ENCODE peak calls at places on chromosomes 6 and 20, in nine cellular contexts. X, O, K, Y, C, Z, S, E and U are unnamed samples.

GRCh38 chr6:125835221-125835744 is 44.5 kb downstream of the NCOA7 start:
- DNase-seq in X (no peak), O (peak; percentile 75), K (peak; percentile 96), Y (no peak), C (no peak), Z (no peak), S (no peak), E (no peak), U (no peak)

GRCh38 chr6:23316131-23316530 is 746.8 kb downstream of the HDGFL1 start:
- DNase-seq in X (no peak), O (peak; percentile 35), K (peak; percentile 28), Y (no peak), C (no peak), Z (no peak), S (no peak), E (no peak), U (no peak)

GRCh38 chr6:143698329-143698728 is 20.6 kb downstream of the PHACTR2 start:
- DNase-seq in X (no peak), O (no peak), K (no peak), Y (no peak), C (no peak), Z (no peak), S (no peak), E (no peak), U (no peak)

GRCh38 chr6:86782328-86782727 is 155.0 kb upstream of the HTR1E start:
- DNase-seq in X (no peak), O (no peak), K (no peak), Y (no peak), C (no peak), Z (no peak), S (no peak), E (no peak), U (no peak)

GRCh38 chr6:157092736-157093135 is 230.6 kb downstream of the TMEM242 start:
- DNase-seq in X (no peak), O (no peak), K (peak; percentile 57), Y (no peak), C (no peak), Z (no peak), S (no peak), E (no peak), U (no peak)

GRCh38 chr6:138087549-138087948 is 19.7 kb downstream of the PERP start:
- DNase-seq in X (no peak), O (no peak), K (no peak), Y (no peak), C (no peak), Z (no peak), S (no peak), E (no peak), U (no peak)

GRCh38 chr6:113414511-113414910 is 442.6 kb upstream of the MARCKS start:
- DNase-seq in X (no peak), O (peak; percentile 81), K (peak; percentile 80), Y (no peak), C (peak; percentile 36), Z (peak; percentile 20), S (no peak), E (no peak), U (no peak)

GRCh38 chr6:80209434-80209833 is 103.0 kb downstream of the BCKDHB start:
- DNase-seq in X (no peak), O (no peak), K (no peak), Y (no peak), C (no peak), Z (no peak), S (no peak), E (no peak), U (no peak)

GRCh38 chr6:101392561-101393230 is 812 bp upstream of the GRIK2 start:
- DNase-seq in X (no peak), O (no peak), K (no peak), Y (no peak), C (no peak), Z (no peak), S (no peak), E (no peak), U (no peak)

GRCh38 chr6:101391772-101392560 is 1.5 kb upstream of the GRIK2 start:
- DNase-seq in X (no peak), O (no peak), K (no peak), Y (no peak), C (no peak), Z (no peak), S (peak; percentile 89), E (no peak), U (no peak)

GRCh38 chr6:101380861-101381630 is 12.5 kb upstream of the GRIK2 start:
- DNase-seq in X (no peak), O (no peak), K (no peak), Y (no peak), C (no peak), Z (no peak), S (no peak), E (no peak), U (no peak)

GRCh38 chr6:101386982-101387381 is 6.5 kb upstream of the GRIK2 start:
- DNase-seq in X (no peak), O (no peak), K (no peak), Y (no peak), C (no peak), Z (no peak), S (no peak), E (no peak), U (no peak)
- TF ChIP-seq CTCF in X (no peak), O (peak; percentile 42), K (peak; percentile 16), Y (peak; percentile 62), C (peak; percentile 49), Z (no peak), S (no peak), E (no peak), U (no peak)

GRCh38 chr20:59205044-59205443 is 41.4 kb downstream of the ZNF831 start:
- DNase-seq in X (no peak), O (no peak), K (no peak), Y (no peak), C (no peak), Z (no peak), S (no peak), E (no peak), U (no peak)

GRCh38 chr20:59204201-59204894 is 40.7 kb downstream of the ZNF831 start:
- DNase-seq in X (no peak), O (no peak), K (no peak), Y (no peak), C (no peak), Z (no peak), S (no peak), E (no peak), U (no peak)

GRCh38 chr20:59207235-59207634 is 43.6 kb downstream of the ZNF831 start:
- DNase-seq in X (no peak), O (no peak), K (no peak), Y (no peak), C (no peak), Z (no peak), S (no peak), E (no peak), U (no peak)

GRCh38 chr20:59210186-59210585 is 46.6 kb downstream of the ZNF831 start:
- DNase-seq in X (no peak), O (no peak), K (no peak), Y (no peak), C (no peak), Z (no peak), S (no peak), E (no peak), U (no peak)

DNA sequence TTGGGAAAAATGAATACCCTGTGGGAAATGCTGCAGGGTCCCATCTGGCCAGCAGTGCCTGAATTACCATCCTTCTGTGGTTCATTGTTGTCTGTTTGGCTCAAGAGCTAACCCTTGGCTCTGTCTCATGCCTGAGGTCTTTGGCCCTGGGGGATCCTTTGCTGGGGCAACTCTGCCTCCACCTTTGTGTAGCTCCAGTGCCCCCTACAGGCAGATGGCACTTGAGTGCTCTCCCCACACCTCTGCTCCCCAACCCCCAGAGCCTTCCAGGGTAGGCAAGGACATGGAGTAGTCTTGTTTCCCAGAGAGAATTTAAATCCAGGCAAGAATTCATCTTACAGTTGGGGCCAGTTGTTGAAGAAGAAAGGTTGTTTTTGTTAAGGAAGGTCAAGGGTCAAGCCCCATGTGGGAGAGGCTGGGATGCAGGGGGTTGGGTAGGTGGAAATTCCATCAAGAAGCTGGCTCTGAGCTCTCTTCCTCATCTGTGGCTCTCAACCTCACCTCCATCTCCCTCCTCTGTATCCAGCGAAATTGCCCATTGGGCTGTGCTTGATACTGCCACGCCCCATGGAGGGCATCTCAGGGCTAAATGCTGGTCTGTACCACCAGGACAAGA is 44.2 kb downstream of the ZNF831 start:
- DNase-seq in X (peak; percentile 88), O (no peak), K (peak; percentile 4), Y (no peak), C (no peak), Z (no peak), S (no peak), E (peak; percentile 61), U (no peak)
- TF ChIP-seq CTCF in X (peak; percentile 71), O (peak; percentile 36), K (peak; percentile 12), Y (peak; percentile 49), C (peak; percentile 29), Z (no peak), S (peak; percentile 24), E (peak; percentile 73), U (no peak)

DNA sequence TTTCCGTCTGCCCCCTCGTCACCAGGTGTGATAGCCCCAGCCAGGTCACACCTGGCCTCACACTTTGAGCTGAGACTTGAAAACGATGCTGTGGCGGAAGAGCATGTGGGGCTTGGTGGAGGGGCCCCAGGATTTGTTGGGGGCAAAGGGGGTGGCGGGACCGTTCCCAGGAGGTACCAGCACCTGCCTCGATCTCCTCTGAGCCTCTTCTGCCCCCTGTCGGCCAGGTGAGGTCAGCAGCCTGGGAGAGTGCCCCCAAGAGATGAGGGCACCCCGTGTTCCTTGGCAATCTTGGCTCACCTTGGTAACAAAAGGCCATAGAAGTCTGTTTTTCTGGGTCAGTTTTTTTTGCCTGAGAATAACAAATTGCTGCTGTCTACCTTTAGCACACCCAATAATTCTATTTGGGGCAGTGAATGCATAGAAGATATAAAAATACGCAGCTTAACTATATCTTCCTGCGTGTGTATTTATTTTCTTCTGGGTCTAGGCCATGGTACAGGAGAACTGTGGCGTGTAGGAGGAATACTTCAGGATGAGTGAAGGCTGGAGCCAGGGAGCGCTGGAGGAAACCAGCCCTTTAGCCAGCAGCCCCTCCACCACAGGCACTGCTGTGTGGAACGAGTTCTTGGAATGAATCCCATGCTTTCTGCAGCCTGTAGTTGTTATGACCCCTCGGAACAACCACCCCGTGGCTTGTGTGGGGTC is 25.2 kb downstream of the SPATA2 start:
- DNase-seq in X (no peak), O (no peak), K (no peak), Y (no peak), C (no peak), Z (no peak), S (no peak), E (no peak), U (peak; percentile 9)
- TF ChIP-seq CTCF in X (no peak), O (no peak), K (no peak), Y (peak; percentile 37), C (no peak), Z (no peak), S (no peak), E (peak; percentile 15), U (no peak)

DNA sequence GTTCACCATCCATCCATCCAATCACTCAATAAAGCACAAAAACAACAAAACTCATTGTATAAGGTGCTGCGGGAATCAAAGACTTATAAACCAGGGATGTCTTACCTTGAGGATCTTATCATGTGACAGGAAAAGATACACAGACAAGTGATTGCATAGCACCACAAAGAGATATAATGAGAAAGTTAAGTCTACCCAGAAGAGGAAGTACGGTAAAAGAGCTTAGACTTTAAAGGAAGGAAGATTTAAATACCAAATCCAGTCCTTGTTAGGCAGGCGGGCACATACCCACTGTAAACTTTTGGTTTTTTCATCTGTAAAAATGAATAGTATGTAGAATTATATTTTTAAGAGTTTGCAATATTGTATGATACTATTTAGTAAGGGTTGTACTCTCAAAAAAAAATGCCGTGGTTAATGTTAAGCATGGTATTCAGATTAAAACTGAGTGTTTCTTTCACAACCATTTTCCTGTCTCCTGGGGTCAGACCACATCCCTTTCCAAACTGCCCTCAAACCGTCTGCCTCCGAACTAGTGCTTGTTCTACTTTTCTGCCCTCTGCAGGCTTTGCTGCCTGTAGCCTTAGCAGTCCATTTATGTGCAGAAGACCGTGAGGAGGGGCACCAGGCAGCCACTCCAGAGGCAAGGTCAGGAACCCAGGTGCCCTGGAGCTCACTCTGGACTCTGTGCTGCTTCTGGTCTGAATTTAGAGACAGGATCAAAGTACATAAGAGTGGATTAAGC is 179.5 kb upstream of the SYNDIG1 start:
- DNase-seq in X (no peak), O (no peak), K (no peak), Y (no peak), C (no peak), Z (no peak), S (no peak), E (no peak), U (no peak)
- TF ChIP-seq CTCF in X (no peak), O (no peak), K (no peak), Y (no peak), C (no peak), Z (no peak), S (no peak), E (no peak), U (no peak)